ENCODE peak calls at places on chromosomes 4 and X, in four cellular contexts. B is GM13976, H is epithelial cell of proximal tubule, D is Calu3. R is an unnamed sample.

GRCh38 chr4:110289601-110290100 is 91.2 kb upstream of the ELOVL6 start:
- DNase-seq in D (no peak), B (no peak), H (no peak), R (no peak)

GRCh38 chr4:19437008-19437407 is 814.7 kb upstream of the SLIT2 start:
- DNase-seq in D (no peak), B (no peak), H (no peak), R (no peak)

GRCh38 chr4:152220201-152220666 is 315.7 kb downstream of the FBXW7 start:
- DNase-seq in B (no peak), D (no peak), H (no peak), R (no peak)

GRCh38 chr4:24419147-24420034 is 165.0 kb downstream of the DHX15 start:
- DNase-seq in B (peak), D (peak), H (peak), R (peak)

GRCh38 chr4:163673848-163674702 is 179.6 kb downstream of the TMA16 start:
- DNase-seq in H (no peak), B (no peak), D (no peak), R (no peak)

GRCh38 chrX:96102997-96103396 is 581.6 kb upstream of the DIAPH2 start:
- DNase-seq in H (no peak), B (no peak), D (no peak), R (no peak)

GRCh38 chr4:89078300-89078699 is 21.3 kb upstream of the FAM13A start:
- DNase-seq in D (no peak), B (no peak), H (no peak), R (no peak)

GRCh38 chr4:155433636-155434360 is 57.0 kb upstream of the MAP9 start:
- DNase-seq in D (no peak), B (no peak), H (peak), R (no peak)

GRCh38 chr4:165514739-165515138 is 135.9 kb downstream of the CPE start:
- DNase-seq in D (no peak), H (no peak), B (no peak), R (no peak)

GRCh38 chr4:8644461-8644891 is 51.9 kb downstream of the CPZ start:
- DNase-seq in D (no peak), H (no peak), B (no peak), R (peak)

GRCh38 chr4:41709844-41710481 is 38.6 kb downstream of the PHOX2B start:
- DNase-seq in H (no peak), D (no peak), B (no peak), R (no peak)

GRCh38 chrX:9668537-9668936 is 97.1 kb downstream of the GPR143 start:
- DNase-seq in B (no peak), D (no peak), H (no peak), R (no peak)

GRCh38 chr4:87118826-87119225 is 101.6 kb downstream of the KLHL8 start:
- DNase-seq in D (no peak), H (no peak), B (no peak), R (no peak)

GRCh38 chr4:149345424-149345823 is 470.2 kb downstream of the IQCM start:
- DNase-seq in B (no peak), D (no peak), H (no peak), R (no peak)

GRCh38 chr4:24857996-24858395 is 54.8 kb downstream of the CCDC149 start:
- DNase-seq in B (no peak), D (no peak), H (no peak), R (no peak)

GRCh38 chrX:96314974-96315373 is 369.7 kb upstream of the DIAPH2 start:
- DNase-seq in B (no peak), D (peak), H (peak), R (no peak)

GRCh38 chr4:24550773-24551172 is 33.6 kb downstream of the DHX15 start:
- DNase-seq in D (no peak), H (no peak), B (no peak), R (no peak)

GRCh38 chr4:186192068-186192751 is 843 bp downstream of the CYP4V2 start:
- DNase-seq in D (peak), H (no peak), B (no peak), R (no peak)

GRCh38 chr4:111066447-111066846 is 443.6 kb upstream of the PITX2 start:
- DNase-seq in B (no peak), D (no peak), H (peak), R (no peak)

GRCh38 chrX:129738466-129739308 is at the start of gene XPNPEP2:
- DNase-seq in B (no peak), H (no peak), D (no peak), R (no peak)

GRCh38 chrX:34218063-34218462 is 85.9 kb upstream of the FAM47A start:
- DNase-seq in B (no peak), D (no peak), H (no peak), R (no peak)

GRCh38 chr4:114015444-114015899 is 36.0 kb upstream of the ARSJ start:
- DNase-seq in B (no peak), D (no peak), H (peak), R (no peak)

GRCh38 chrX:44651347-44651746 is 108.7 kb upstream of the FUNDC1 start:
- DNase-seq in D (peak), B (no peak), H (no peak), R (peak)

GRCh38 chr4:54082168-54082567 is 17.8 kb upstream of the CHIC2 start:
- DNase-seq in D (peak), B (no peak), H (peak), R (peak)

GRCh38 chr4:6888506-6889071 is 21.0 kb upstream of the TBC1D14 start:
- DNase-seq in B (no peak), D (no peak), H (no peak), R (no peak)

GRCh38 chr4:47617607-47618006 is 132.5 kb downstream of the ATP10D start:
- DNase-seq in B (peak), H (no peak), D (no peak), R (no peak)

GRCh38 chr4:25413261-25413660 is 36.2 kb downstream of the ANAPC4 start:
- DNase-seq in H (no peak), D (no peak), B (no peak), R (no peak)

GRCh38 chrX:72120798-72121197 is 10.9 kb downstream of the RTL5 start:
- DNase-seq in B (no peak), H (no peak), D (no peak), R (no peak)

GRCh38 chr4:159341486-159341885 is 238.6 kb downstream of the RAPGEF2 start:
- DNase-seq in D (no peak), B (no peak), H (no peak), R (no peak)

GRCh38 chr4:176001171-176002006 is 64.3 kb upstream of the WDR17 start:
- DNase-seq in D (peak), B (peak), H (no peak), R (no peak)

DNA sequence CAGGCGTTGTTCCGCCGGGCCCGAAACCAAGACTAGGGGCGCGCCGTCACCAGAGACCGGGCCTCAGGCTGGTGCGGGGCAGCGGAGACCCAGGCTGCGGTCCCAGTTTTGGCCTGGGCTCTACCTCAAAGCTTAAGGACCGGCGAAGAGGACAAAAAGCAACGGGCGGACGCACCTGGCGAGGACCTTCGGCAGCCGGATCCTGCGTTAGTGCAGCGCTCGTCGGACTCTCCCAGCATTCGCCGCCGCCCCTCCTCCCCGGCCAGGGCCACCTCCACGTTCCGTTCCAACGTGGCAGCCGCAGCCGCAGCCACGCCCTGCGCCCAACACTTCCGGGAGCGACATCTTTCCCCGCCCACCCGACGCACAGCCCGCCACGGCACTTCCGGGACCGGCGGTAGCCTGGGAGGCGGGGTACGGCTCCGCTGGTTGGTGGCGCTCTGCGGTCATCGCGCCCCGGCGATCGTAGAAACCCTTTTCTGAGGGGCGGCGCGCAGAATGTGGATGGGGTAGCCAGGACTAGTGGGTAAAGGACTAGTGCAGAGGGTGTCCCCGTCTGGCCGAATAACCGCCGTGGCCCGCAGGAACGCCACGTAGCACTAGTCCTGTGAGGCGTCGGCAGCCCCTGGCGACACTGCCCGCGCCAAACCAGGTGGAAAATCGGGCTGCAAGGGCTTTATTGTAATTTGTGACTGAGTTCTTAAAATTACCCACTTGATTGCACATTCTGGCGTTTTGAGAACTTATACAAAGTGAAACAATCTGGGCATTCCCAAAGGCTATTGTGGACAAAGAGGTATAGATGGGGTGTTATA is at the start of gene SEC31A:
- DNase-seq in H (no peak), D (peak), B (peak), R (peak)
- TF ChIP-seq CTCF in H (no peak), D (no peak), B (no peak), R (peak)

GRCh38 chr4:81684357-81684756 is 212.7 kb upstream of the RASGEF1B start:
- DNase-seq in B (no peak), D (no peak), H (no peak), R (no peak)

GRCh38 chr4:81687470-81687869 is 215.8 kb upstream of the RASGEF1B start:
- DNase-seq in D (no peak), H (no peak), B (no peak), R (no peak)

GRCh38 chr4:81685105-81685504 is 213.4 kb upstream of the RASGEF1B start:
- DNase-seq in B (no peak), D (no peak), H (no peak), R (no peak)

GRCh38 chr4:81690871-81691270 is 219.2 kb upstream of the RASGEF1B start:
- DNase-seq in D (no peak), B (no peak), H (no peak), R (no peak)

GRCh38 chr4:81688085-81688484 is 216.4 kb upstream of the RASGEF1B start:
- DNase-seq in D (no peak), H (no peak), B (no peak), R (no peak)
- TF ChIP-seq CTCF in D (no peak), H (peak), B (no peak), R (no peak)

GRCh38 chr4:43402393-43402792 is 509.9 kb downstream of the GRXCR1 start:
- DNase-seq in D (no peak), H (no peak), B (no peak), R (no peak)
- TF ChIP-seq CTCF in D (no peak), H (no peak), B (no peak), R (no peak)

GRCh38 chr4:177108708-177109107 is 201.0 kb upstream of the NEIL3 start:
- DNase-seq in B (no peak), H (peak), D (no peak), R (no peak)

GRCh38 chr4:177105526-177105925 is 204.1 kb upstream of the NEIL3 start:
- DNase-seq in D (no peak), H (no peak), B (no peak), R (no peak)

GRCh38 chr4:177109769-177110168 is 199.9 kb upstream of the NEIL3 start:
- DNase-seq in B (no peak), H (no peak), D (no peak), R (no peak)

GRCh38 chr4:177107288-177107901 is 202.3 kb upstream of the NEIL3 start:
- DNase-seq in H (peak), B (no peak), D (no peak), R (no peak)
- TF ChIP-seq CTCF in H (no peak), B (no peak), D (no peak), R (no peak)

R was measured in osteocyte.